ENCODE peak calls at places on chromosomes 5 and 9, in nine cellular contexts. K is endothelial cell; G is cardiac muscle cell; Y is progenitor cell of endocrine pancreas; Z is heart left ventricle; Q is left ventricle myocardium inferior; R is fibroblast of pulmonary artery; T is CD8-positive, alpha-beta T cell; V is mesothelial cell of epicardium. C is an unnamed sample.

GRCh38 chr5:61884242-61884855 is 421.7 kb upstream of the KIF2A start:
- DNase-seq in K (no peak), G (no peak), Y (no peak), Z (no peak), Q (no peak), R (no peak), T (no peak), V (no peak), C (no peak)

GRCh38 chr9:88418715-88419540 is 30.7 kb downstream of the SPIN1 start:
- DNase-seq in K (no peak), G (no peak), Y (no peak), Z (no peak), Q (no peak), R (no peak), T (no peak), V (no peak), C (no peak)

GRCh38 chr5:152142845-152143469 is 218.3 kb upstream of the GLRA1 start:
- DNase-seq in K (peak; percentile 81), G (peak; percentile 77), Y (peak; percentile 62), Z (peak; percentile 44), Q (peak; percentile 45), R (peak; percentile 75), T (peak; percentile 67), V (no peak), C (peak; percentile 24)

GRCh38 chr9:93060746-93061259 is 2.3 kb downstream of the SUSD3 start:
- DNase-seq in K (no peak), G (no peak), Y (no peak), Z (no peak), Q (no peak), R (peak; percentile 50), T (no peak), V (no peak), C (no peak)

GRCh38 chr9:8365029-8365428 is 565.5 kb upstream of the DMAC1 start:
- DNase-seq in K (no peak), G (no peak), Y (no peak), Z (no peak), Q (no peak), R (peak; percentile 81), T (no peak), V (no peak), C (no peak)

GRCh38 chr5:143213851-143214363 is 189.6 kb downstream of the NR3C1 start:
- DNase-seq in K (no peak), G (no peak), Y (no peak), Z (no peak), Q (no peak), R (peak; percentile 50), T (no peak), V (no peak), C (peak; percentile 95)

GRCh38 chr5:79487251-79487650 is 26.7 kb downstream of the HOMER1 start:
- DNase-seq in K (no peak), G (no peak), Y (no peak), Z (no peak), Q (no peak), R (no peak), T (no peak), V (no peak), C (no peak)

GRCh38 chr9:38038307-38039089 is 30.5 kb downstream of the SHB start:
- DNase-seq in K (no peak), G (peak; percentile 54), Y (no peak), Z (no peak), Q (no peak), R (peak; percentile 68), T (no peak), V (no peak), C (no peak)

GRCh38 chr5:138528208-138528607 is 14.8 kb downstream of the ETF1 start:
- DNase-seq in K (no peak), G (no peak), Y (no peak), Z (no peak), Q (no peak), R (no peak), T (no peak), V (no peak), C (no peak)

GRCh38 chr5:173330151-173330855 is 2.1 kb upstream of the STC2 start:
- DNase-seq in K (no peak), G (peak; percentile 24), Y (no peak), Z (no peak), Q (no peak), R (no peak), T (no peak), V (no peak), C (no peak)

GRCh38 chr5:103433216-103433615 is 129.4 kb downstream of the NUDT12 start:
- DNase-seq in K (no peak), G (no peak), Y (no peak), Z (no peak), Q (no peak), R (no peak), T (no peak), V (no peak), C (no peak)

GRCh38 chr5:88290801-88291200 is 22.2 kb upstream of the TMEM161B start:
- DNase-seq in K (no peak), G (no peak), Y (no peak), Z (no peak), Q (no peak), R (peak; percentile 10), T (no peak), V (no peak), C (no peak)

GRCh38 chr5:94366811-94367210 is 251.6 kb downstream of the KIAA0825 start:
- DNase-seq in K (no peak), G (no peak), Y (no peak), Z (no peak), Q (no peak), R (no peak), T (no peak), V (no peak), C (no peak)

DNA sequence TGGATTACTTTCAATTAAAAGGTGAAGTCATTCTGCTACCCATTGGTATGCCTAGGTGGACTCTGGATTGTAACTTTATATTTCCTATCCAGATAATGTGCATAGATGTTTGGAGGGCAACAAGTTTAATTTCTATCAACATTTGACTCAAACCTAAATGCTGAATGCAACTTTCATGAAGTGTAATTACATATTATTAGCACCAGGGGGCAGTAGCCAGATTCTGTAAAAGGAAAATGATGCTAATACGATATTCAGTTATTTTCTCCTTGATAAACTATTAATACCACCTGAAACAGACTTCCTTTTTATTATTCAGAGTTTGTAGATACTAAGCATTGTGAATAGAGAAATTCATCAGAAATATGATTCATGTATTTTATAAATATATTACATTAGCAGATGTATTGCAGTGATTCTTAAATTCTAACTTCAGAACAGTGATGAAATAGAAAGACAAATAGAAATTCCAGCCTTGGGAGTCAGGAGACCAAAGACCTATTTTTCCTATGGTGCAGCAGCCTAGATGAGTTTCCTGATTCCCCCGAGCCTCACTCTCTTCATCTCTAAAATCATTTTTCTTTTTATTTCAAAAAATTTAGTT is 148.1 kb downstream of the CAAP1 start:
- DNase-seq in K (no peak), G (peak; percentile 41), Y (no peak), Z (no peak), Q (no peak), R (peak; percentile 50), T (no peak), V (no peak), C (no peak)
- TF ChIP-seq CTCF in K (peak; percentile 99), G (peak; percentile 66), Y (peak; percentile 77), Z (peak; percentile 82), Q (peak; percentile 84), R (peak; percentile 62), T (peak; percentile 91), V (peak; percentile 96), C (peak; percentile 47)

DNA sequence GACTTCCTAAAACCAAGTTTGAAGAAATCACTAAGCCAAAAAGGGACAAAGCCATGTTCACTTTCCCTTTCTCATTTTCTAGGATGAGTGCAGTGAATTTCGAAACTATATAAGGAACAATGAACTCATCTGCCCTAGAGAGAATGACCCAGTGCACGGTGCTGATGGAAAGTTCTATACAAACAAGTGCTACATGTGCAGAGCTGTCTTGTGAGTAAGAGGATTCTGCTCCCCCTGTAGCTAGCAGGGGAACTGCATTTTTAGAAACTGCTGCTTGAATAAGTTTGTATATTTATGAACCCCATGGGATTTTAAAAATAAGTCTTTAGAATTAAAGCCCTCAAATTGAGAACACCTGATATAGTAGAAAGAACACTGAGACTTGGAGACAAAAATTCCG is 42.7 kb upstream of the SPINK14 start:
- DNase-seq in K (no peak), G (peak; percentile 37), Y (no peak), Z (no peak), Q (no peak), R (peak; percentile 15), T (no peak), V (no peak), C (no peak)
- TF ChIP-seq CTCF in K (no peak), G (peak; percentile 14), Y (no peak), Z (no peak), Q (peak; percentile 27), R (peak; percentile 17), T (no peak), V (no peak), C (peak; percentile 22)

DNA sequence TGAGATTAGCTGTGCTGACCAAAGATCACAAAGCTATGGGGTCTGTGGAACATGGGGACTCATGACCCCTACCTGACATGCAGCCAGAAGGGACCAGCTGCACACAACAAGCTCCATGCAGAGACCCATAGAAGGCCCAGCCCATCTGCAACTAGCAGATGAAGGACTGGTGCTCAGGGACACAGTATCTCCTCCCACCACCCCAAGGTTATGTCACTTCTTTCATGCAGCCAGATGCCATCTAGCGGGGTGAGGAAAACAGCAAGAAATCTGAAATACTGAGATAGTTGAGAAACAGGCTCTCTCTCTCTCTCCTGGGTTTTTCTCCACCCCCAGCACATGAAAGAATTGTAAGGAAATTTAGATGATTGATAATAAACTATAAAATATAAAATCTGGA is 161.3 kb upstream of the DAPK1 start:
- DNase-seq in K (no peak), G (no peak), Y (no peak), Z (no peak), Q (no peak), R (peak; percentile 39), T (no peak), V (no peak), C (no peak)
- TF ChIP-seq CTCF in K (no peak), G (no peak), Y (no peak), Z (no peak), Q (no peak), R (peak; percentile 35), T (no peak), V (no peak), C (peak; percentile 15)

GRCh38 chr9:81097167-81097566 is 592.2 kb downstream of the TLE1 start:
- DNase-seq in K (no peak), G (no peak), Y (no peak), Z (no peak), Q (no peak), R (no peak), T (no peak), V (no peak), C (no peak)

GRCh38 chr9:81086421-81086820 is 602.9 kb downstream of the TLE1 start:
- DNase-seq in K (no peak), G (no peak), Y (no peak), Z (no peak), Q (no peak), R (no peak), T (no peak), V (no peak), C (no peak)

GRCh38 chr9:81096667-81097066 is 592.7 kb downstream of the TLE1 start:
- DNase-seq in K (no peak), G (no peak), Y (no peak), Z (no peak), Q (no peak), R (no peak), T (no peak), V (no peak), C (no peak)

DNA sequence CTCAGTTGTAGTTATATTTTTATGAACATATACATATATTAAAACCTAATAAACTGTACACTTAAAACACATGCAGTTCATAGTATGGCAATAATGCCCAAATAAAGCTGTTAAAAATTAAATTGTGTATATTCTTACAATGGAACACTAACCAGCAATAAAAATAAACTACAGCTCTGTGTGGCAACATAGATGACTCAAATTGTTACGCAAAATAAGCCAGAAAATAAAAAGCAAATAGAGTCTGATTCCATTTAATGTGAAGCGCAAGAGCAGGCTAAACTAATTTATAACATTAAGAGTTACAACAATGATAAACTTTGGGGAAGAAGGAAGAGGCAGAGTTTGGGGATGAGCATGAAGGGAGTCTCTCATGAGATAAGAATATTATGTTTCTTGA is 597.3 kb downstream of the TLE1 start:
- DNase-seq in K (no peak), G (no peak), Y (no peak), Z (no peak), Q (no peak), R (no peak), T (no peak), V (no peak), C (no peak)
- TF ChIP-seq CTCF in K (no peak), G (no peak), Y (no peak), Z (no peak), Q (no peak), R (no peak), T (no peak), V (no peak), C (no peak)

C was measured in GM12864.